ENCODE peak calls at places on chromosomes 6 and 20, in nine cellular contexts. One of them, this sample, is unnamed.

GRCh38 chr20:41110012-41110411 is 27.3 kb upstream of the PLCG1 start:
- DNase-seq in left ventricle myocardium inferior: no peak
- DNase-seq in coronary artery: no peak
- DNase-seq in spleen: no peak
- DNase-seq in foreskin fibroblast: no peak
- DNase-seq in brain microvascular endothelial cell: no peak
- DNase-seq in cardiac muscle cell: no peak
- DNase-seq in mesendoderm: no peak
- DNase-seq in Panc1: no peak
- DNase-seq in this sample: no peak

GRCh38 chr20:45154183-45154582 is 20.5 kb upstream of the PI3 start:
- DNase-seq in brain microvascular endothelial cell: no peak
- DNase-seq in left ventricle myocardium inferior: no peak
- DNase-seq in spleen: no peak
- DNase-seq in mesendoderm: peak
- DNase-seq in coronary artery: no peak
- DNase-seq in foreskin fibroblast: peak
- DNase-seq in Panc1: no peak
- DNase-seq in cardiac muscle cell: no peak
- DNase-seq in this sample: no peak

GRCh38 chr20:19942611-19943010 is 74.6 kb upstream of the NAA20 start:
- DNase-seq in cardiac muscle cell: no peak
- DNase-seq in coronary artery: no peak
- DNase-seq in Panc1: no peak
- DNase-seq in left ventricle myocardium inferior: no peak
- DNase-seq in foreskin fibroblast: no peak
- DNase-seq in brain microvascular endothelial cell: no peak
- DNase-seq in spleen: no peak
- DNase-seq in mesendoderm: no peak
- DNase-seq in this sample: no peak

GRCh38 chr6:78868124-78868523 is 773 bp downstream of the IRAK1BP1 start:
- DNase-seq in coronary artery: no peak
- DNase-seq in left ventricle myocardium inferior: no peak
- DNase-seq in foreskin fibroblast: peak
- DNase-seq in Panc1: no peak
- DNase-seq in mesendoderm: no peak
- DNase-seq in spleen: no peak
- DNase-seq in brain microvascular endothelial cell: no peak
- DNase-seq in cardiac muscle cell: no peak
- DNase-seq in this sample: no peak

GRCh38 chr6:102488729-102489128 is 1095.2 kb downstream of the GRIK2 start:
- DNase-seq in brain microvascular endothelial cell: peak
- DNase-seq in foreskin fibroblast: peak
- DNase-seq in Panc1: no peak
- DNase-seq in spleen: no peak
- DNase-seq in mesendoderm: no peak
- DNase-seq in left ventricle myocardium inferior: no peak
- DNase-seq in cardiac muscle cell: no peak
- DNase-seq in coronary artery: no peak
- DNase-seq in this sample: no peak

GRCh38 chr6:155582016-155582991 is 126.7 kb upstream of the NOX3 start:
- DNase-seq in coronary artery: no peak
- DNase-seq in mesendoderm: no peak
- DNase-seq in left ventricle myocardium inferior: no peak
- DNase-seq in foreskin fibroblast: no peak
- DNase-seq in cardiac muscle cell: no peak
- DNase-seq in spleen: no peak
- DNase-seq in brain microvascular endothelial cell: no peak
- DNase-seq in Panc1: no peak
- DNase-seq in this sample: no peak

GRCh38 chr20:50399003-50399916 is 110.9 kb upstream of the PTPN1 start:
- DNase-seq in left ventricle myocardium inferior: peak
- DNase-seq in spleen: no peak
- DNase-seq in foreskin fibroblast: peak
- DNase-seq in brain microvascular endothelial cell: no peak
- DNase-seq in Panc1: no peak
- DNase-seq in mesendoderm: no peak
- DNase-seq in coronary artery: peak
- DNase-seq in cardiac muscle cell: peak
- DNase-seq in this sample: no peak

GRCh38 chr6:11043961-11044711 is at the start of gene ELOVL2:
- DNase-seq in Panc1: no peak
- DNase-seq in coronary artery: no peak
- DNase-seq in mesendoderm: peak
- DNase-seq in cardiac muscle cell: peak
- DNase-seq in spleen: no peak
- DNase-seq in foreskin fibroblast: peak
- DNase-seq in brain microvascular endothelial cell: no peak
- DNase-seq in left ventricle myocardium inferior: peak
- DNase-seq in this sample: peak

GRCh38 chr6:130183271-130184222 is 39.2 kb downstream of the SAMD3 start:
- DNase-seq in mesendoderm: no peak
- DNase-seq in spleen: no peak
- DNase-seq in Panc1: no peak
- DNase-seq in foreskin fibroblast: no peak
- DNase-seq in cardiac muscle cell: peak
- DNase-seq in left ventricle myocardium inferior: no peak
- DNase-seq in coronary artery: no peak
- DNase-seq in brain microvascular endothelial cell: no peak
- DNase-seq in this sample: no peak

GRCh38 chr6:45930419-45931059 is 85.1 kb downstream of the CLIC5 start:
- DNase-seq in left ventricle myocardium inferior: peak
- DNase-seq in Panc1: peak
- DNase-seq in brain microvascular endothelial cell: peak
- DNase-seq in mesendoderm: peak
- DNase-seq in coronary artery: no peak
- DNase-seq in cardiac muscle cell: peak
- DNase-seq in foreskin fibroblast: peak
- DNase-seq in spleen: peak
- DNase-seq in this sample: peak

GRCh38 chr20:46609043-46609442 is 42.2 kb downstream of the SLC13A3 start:
- DNase-seq in left ventricle myocardium inferior: no peak
- DNase-seq in foreskin fibroblast: no peak
- DNase-seq in coronary artery: no peak
- DNase-seq in brain microvascular endothelial cell: no peak
- DNase-seq in spleen: no peak
- DNase-seq in cardiac muscle cell: no peak
- DNase-seq in Panc1: no peak
- DNase-seq in mesendoderm: no peak
- DNase-seq in this sample: no peak

GRCh38 chr20:48723308-48724264 is 104.2 kb downstream of the PREX1 start:
- DNase-seq in brain microvascular endothelial cell: peak
- DNase-seq in spleen: peak
- DNase-seq in cardiac muscle cell: no peak
- DNase-seq in foreskin fibroblast: peak
- DNase-seq in coronary artery: peak
- DNase-seq in Panc1: no peak
- DNase-seq in left ventricle myocardium inferior: no peak
- DNase-seq in mesendoderm: no peak
- DNase-seq in this sample: no peak

GRCh38 chr20:9301129-9302072 is 213.0 kb upstream of the LAMP5 start:
- DNase-seq in brain microvascular endothelial cell: peak
- DNase-seq in Panc1: no peak
- DNase-seq in coronary artery: no peak
- DNase-seq in foreskin fibroblast: peak
- DNase-seq in left ventricle myocardium inferior: no peak
- DNase-seq in spleen: no peak
- DNase-seq in mesendoderm: no peak
- DNase-seq in cardiac muscle cell: no peak
- DNase-seq in this sample: peak

GRCh38 chr6:168060521-168060931 is 18.5 kb downstream of the FRMD1 start:
- DNase-seq in left ventricle myocardium inferior: peak
- DNase-seq in mesendoderm: peak
- DNase-seq in foreskin fibroblast: no peak
- DNase-seq in spleen: no peak
- DNase-seq in coronary artery: no peak
- DNase-seq in Panc1: no peak
- DNase-seq in cardiac muscle cell: peak
- DNase-seq in brain microvascular endothelial cell: peak
- DNase-seq in this sample: peak

GRCh38 chr6:72401865-72402264 is 220.0 kb upstream of the KCNQ5 start:
- DNase-seq in cardiac muscle cell: no peak
- DNase-seq in Panc1: no peak
- DNase-seq in mesendoderm: no peak
- DNase-seq in spleen: no peak
- DNase-seq in left ventricle myocardium inferior: no peak
- DNase-seq in brain microvascular endothelial cell: no peak
- DNase-seq in foreskin fibroblast: no peak
- DNase-seq in coronary artery: no peak
- DNase-seq in this sample: no peak

GRCh38 chr6:108622601-108623335 is 62.1 kb downstream of the FOXO3 start:
- DNase-seq in cardiac muscle cell: no peak
- DNase-seq in foreskin fibroblast: peak
- DNase-seq in brain microvascular endothelial cell: peak
- DNase-seq in spleen: no peak
- DNase-seq in mesendoderm: no peak
- DNase-seq in left ventricle myocardium inferior: peak
- DNase-seq in coronary artery: peak
- DNase-seq in Panc1: no peak
- DNase-seq in this sample: peak

GRCh38 chr6:89432875-89433636 is at the start of gene ANKRD6:
- DNase-seq in left ventricle myocardium inferior: peak
- DNase-seq in brain microvascular endothelial cell: peak
- DNase-seq in mesendoderm: peak
- DNase-seq in foreskin fibroblast: peak
- DNase-seq in coronary artery: peak
- DNase-seq in Panc1: no peak
- DNase-seq in spleen: peak
- DNase-seq in cardiac muscle cell: peak
- DNase-seq in this sample: no peak

GRCh38 chr6:2848851-2849250 is 7.2 kb upstream of the SERPINB1 start:
- DNase-seq in cardiac muscle cell: no peak
- DNase-seq in brain microvascular endothelial cell: no peak
- DNase-seq in left ventricle myocardium inferior: no peak
- DNase-seq in coronary artery: no peak
- DNase-seq in foreskin fibroblast: no peak
- DNase-seq in spleen: peak
- DNase-seq in mesendoderm: peak
- DNase-seq in Panc1: no peak
- DNase-seq in this sample: no peak

GRCh38 chr6:109491207-109491938 is 8.4 kb upstream of the ZBTB24 start:
- DNase-seq in cardiac muscle cell: peak
- DNase-seq in brain microvascular endothelial cell: no peak
- DNase-seq in mesendoderm: no peak
- DNase-seq in Panc1: no peak
- DNase-seq in coronary artery: no peak
- DNase-seq in left ventricle myocardium inferior: no peak
- DNase-seq in spleen: no peak
- DNase-seq in foreskin fibroblast: peak
- DNase-seq in this sample: no peak

GRCh38 chr6:150256618-150257272 is 112.1 kb upstream of the IYD start:
- DNase-seq in cardiac muscle cell: no peak
- DNase-seq in Panc1: no peak
- DNase-seq in spleen: no peak
- DNase-seq in brain microvascular endothelial cell: no peak
- DNase-seq in foreskin fibroblast: peak
- DNase-seq in coronary artery: no peak
- DNase-seq in left ventricle myocardium inferior: no peak
- DNase-seq in mesendoderm: peak
- DNase-seq in this sample: peak

GRCh38 chr6:55874309-55874708 is 1.1 kb downstream of the BMP5 start:
- DNase-seq in brain microvascular endothelial cell: no peak
- DNase-seq in mesendoderm: no peak
- DNase-seq in cardiac muscle cell: peak
- DNase-seq in coronary artery: no peak
- DNase-seq in foreskin fibroblast: no peak
- DNase-seq in spleen: no peak
- DNase-seq in Panc1: no peak
- DNase-seq in left ventricle myocardium inferior: no peak
- DNase-seq in this sample: no peak
- H3K4me3 ChIP-seq in brain microvascular endothelial cell: no peak
- H3K4me3 ChIP-seq in mesendoderm: no peak
- H3K4me3 ChIP-seq in cardiac muscle cell: peak
- H3K4me3 ChIP-seq in coronary artery: no peak
- H3K4me3 ChIP-seq in foreskin fibroblast: no peak
- H3K4me3 ChIP-seq in spleen: no peak
- H3K4me3 ChIP-seq in Panc1: peak
- H3K4me3 ChIP-seq in left ventricle myocardium inferior: peak
- H3K4me3 ChIP-seq in this sample: no peak

GRCh38 chr6:33117826-33118277 is 42.1 kb downstream of the HLA-DPB1 start:
- DNase-seq in spleen: no peak
- DNase-seq in mesendoderm: peak
- DNase-seq in brain microvascular endothelial cell: no peak
- DNase-seq in left ventricle myocardium inferior: no peak
- DNase-seq in cardiac muscle cell: no peak
- DNase-seq in coronary artery: no peak
- DNase-seq in Panc1: no peak
- DNase-seq in foreskin fibroblast: no peak
- DNase-seq in this sample: no peak
- H3K4me3 ChIP-seq in spleen: no peak
- H3K4me3 ChIP-seq in mesendoderm: peak
- H3K4me3 ChIP-seq in brain microvascular endothelial cell: no peak
- H3K4me3 ChIP-seq in left ventricle myocardium inferior: no peak
- H3K4me3 ChIP-seq in cardiac muscle cell: no peak
- H3K4me3 ChIP-seq in coronary artery: no peak
- H3K4me3 ChIP-seq in Panc1: no peak
- H3K4me3 ChIP-seq in foreskin fibroblast: no peak
- H3K4me3 ChIP-seq in this sample: no peak

GRCh38 chr6:44221961-44222335 is 1.4 kb upstream of the SLC29A1 start:
- DNase-seq in cardiac muscle cell: no peak
- DNase-seq in spleen: no peak
- DNase-seq in coronary artery: no peak
- DNase-seq in Panc1: no peak
- DNase-seq in left ventricle myocardium inferior: no peak
- DNase-seq in foreskin fibroblast: no peak
- DNase-seq in brain microvascular endothelial cell: no peak
- DNase-seq in mesendoderm: no peak
- DNase-seq in this sample: no peak
- H3K4me3 ChIP-seq in cardiac muscle cell: no peak
- H3K4me3 ChIP-seq in spleen: no peak
- H3K4me3 ChIP-seq in coronary artery: peak
- H3K4me3 ChIP-seq in Panc1: peak
- H3K4me3 ChIP-seq in left ventricle myocardium inferior: peak
- H3K4me3 ChIP-seq in foreskin fibroblast: no peak
- H3K4me3 ChIP-seq in brain microvascular endothelial cell: no peak
- H3K4me3 ChIP-seq in mesendoderm: no peak
- H3K4me3 ChIP-seq in this sample: peak

DNA sequence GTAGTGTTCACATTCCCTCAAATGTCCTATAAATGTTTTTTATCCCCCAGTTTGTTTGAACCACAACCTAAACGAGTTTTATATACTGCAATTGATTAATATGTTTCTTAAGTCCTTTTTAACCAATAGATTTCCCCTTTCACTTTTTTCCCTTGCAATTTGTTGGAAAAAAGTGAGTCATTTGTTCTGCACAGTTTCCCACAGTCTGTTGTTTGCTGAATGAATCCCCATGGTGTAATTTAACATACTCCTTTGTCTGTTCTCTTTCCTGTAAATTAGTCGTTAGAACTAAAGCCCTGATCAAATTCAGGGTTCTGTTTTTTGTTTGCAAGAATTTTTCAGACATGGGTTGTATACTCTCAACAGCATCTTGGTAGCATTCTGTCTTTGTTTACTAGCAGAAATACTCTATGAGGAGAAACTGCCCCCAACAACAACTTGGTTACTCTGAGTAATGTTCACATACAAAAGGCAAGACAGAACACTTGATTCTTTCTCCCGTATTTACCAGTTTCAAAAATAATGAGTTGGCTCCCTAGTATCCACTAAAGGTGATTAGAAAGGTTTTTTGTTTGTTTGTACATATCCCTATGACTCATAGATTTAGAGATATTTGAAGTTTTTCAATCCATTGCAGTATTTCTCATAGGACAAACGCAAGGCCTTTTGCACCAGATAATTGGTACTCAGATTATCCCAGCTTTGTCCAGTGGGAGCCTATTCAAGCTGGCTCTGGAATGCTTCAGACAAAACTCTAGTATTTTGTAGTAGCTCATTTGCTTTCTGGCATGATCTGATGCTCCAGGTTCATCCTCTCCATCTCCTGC is 16.5 kb downstream of the BLOC1S5 start:
- DNase-seq in coronary artery: no peak
- DNase-seq in cardiac muscle cell: no peak
- DNase-seq in foreskin fibroblast: peak
- DNase-seq in Panc1: peak
- DNase-seq in mesendoderm: no peak
- DNase-seq in spleen: no peak
- DNase-seq in brain microvascular endothelial cell: no peak
- DNase-seq in left ventricle myocardium inferior: no peak
- DNase-seq in this sample: peak
- H3K4me3 ChIP-seq in coronary artery: no peak
- H3K4me3 ChIP-seq in cardiac muscle cell: no peak
- H3K4me3 ChIP-seq in foreskin fibroblast: no peak
- H3K4me3 ChIP-seq in Panc1: no peak
- H3K4me3 ChIP-seq in mesendoderm: no peak
- H3K4me3 ChIP-seq in spleen: no peak
- H3K4me3 ChIP-seq in brain microvascular endothelial cell: no peak
- H3K4me3 ChIP-seq in left ventricle myocardium inferior: no peak
- H3K4me3 ChIP-seq in this sample: no peak

This sample was measured in skeletal muscle cell.